ENCODE peak calls at places on chromosomes 2 and 18, in eight cellular contexts. D is endodermal cell; E is substantia nigra; M is body of pancreas; X is adrenal gland; F is HepG2; S is gastrocnemius medialis; R is effector memory CD4-positive, alpha-beta T cell. T is an unnamed sample.

GRCh38 chr18:74652392-74652988 is 54.8 kb downstream of the ZNF407 start:
- DNase-seq in R (no peak), M (no peak), E (no peak), S (no peak), X (no peak), F (peak), D (no peak), T (no peak)

GRCh38 chr2:56130463-56131070 is 53.2 kb upstream of the CCDC85A start:
- DNase-seq in D (peak), M (peak), X (peak), S (no peak), E (no peak), F (no peak), R (no peak), T (no peak)

GRCh38 chr18:31185551-31185950 is 22.9 kb upstream of the DSC1 start:
- DNase-seq in E (no peak), M (no peak), X (no peak), D (no peak), R (no peak), S (no peak), F (peak), T (no peak)

GRCh38 chr2:217880891-217881290 is 121.9 kb downstream of the TNS1 start:
- DNase-seq in S (no peak), M (no peak), D (no peak), F (no peak), X (no peak), E (no peak), R (no peak), T (no peak)

GRCh38 chr2:240935101-240935876 is 29.2 kb downstream of the CROCC2 start:
- DNase-seq in F (no peak), E (no peak), M (peak), S (peak), D (peak), R (no peak), X (peak), T (no peak)

GRCh38 chr2:95372216-95372829 is 30.2 kb upstream of the FAHD2A start:
- DNase-seq in S (no peak), R (no peak), E (no peak), M (no peak), X (no peak), D (peak), F (no peak), T (no peak)

GRCh38 chr2:47486858-47487497 is 84.0 kb downstream of the MSH2 start:
- DNase-seq in R (no peak), M (no peak), E (no peak), D (no peak), S (no peak), F (no peak), X (no peak), T (no peak)

GRCh38 chr2:15730545-15731212 is 139.0 kb downstream of the DDX1 start:
- DNase-seq in R (no peak), X (peak), E (peak), S (peak), D (peak), F (peak), M (peak), T (peak)

GRCh38 chr18:57859314-57859713 is 56.2 kb upstream of the ATP8B1 start:
- DNase-seq in S (no peak), F (peak), X (peak), E (no peak), M (peak), D (peak), R (no peak), T (no peak)

GRCh38 chr2:229342376-229342775 is 71.3 kb upstream of the PID1 start:
- DNase-seq in D (peak), E (no peak), F (peak), M (peak), S (no peak), X (peak), R (no peak), T (no peak)

GRCh38 chr2:157182204-157182709 is 75.2 kb upstream of the GALNT5 start:
- DNase-seq in D (no peak), X (no peak), F (no peak), E (no peak), R (no peak), M (no peak), S (no peak), T (no peak)

GRCh38 chr2:31319391-31320175 is 85.6 kb downstream of the EHD3 start:
- DNase-seq in X (peak), R (no peak), F (no peak), M (peak), D (no peak), E (no peak), S (peak), T (no peak)

GRCh38 chr18:26650310-26651285 is 102.2 kb upstream of the KCTD1 start:
- DNase-seq in D (peak), X (no peak), F (no peak), M (no peak), R (no peak), S (no peak), E (no peak), T (peak)

GRCh38 chr18:21949326-21950015 is 208.9 kb downstream of the MIB1 start:
- DNase-seq in M (no peak), F (no peak), R (no peak), E (no peak), S (no peak), X (no peak), D (no peak), T (no peak)

GRCh38 chr2:161956751-161957150 is 117.3 kb downstream of the DPP4 start:
- DNase-seq in R (no peak), X (no peak), M (no peak), S (no peak), E (no peak), D (no peak), F (no peak), T (no peak)

GRCh38 chr18:21741511-21742322 is 1.1 kb downstream of the MIB1 start:
- DNase-seq in M (peak), X (peak), D (peak), S (peak), F (no peak), E (peak), R (no peak), T (peak)

GRCh38 chr2:3386448-3386958 is 7.0 kb downstream of the TRAPPC12 start:
- DNase-seq in R (no peak), S (no peak), M (no peak), D (no peak), E (no peak), F (no peak), X (no peak), T (no peak)

GRCh38 chr18:29157057-29157780 is 980.3 kb upstream of the CDH2 start:
- DNase-seq in E (no peak), R (no peak), F (no peak), D (no peak), X (no peak), S (no peak), M (no peak), T (no peak)

GRCh38 chr2:149080104-149080503 is 41.6 kb downstream of the LYPD6B start:
- DNase-seq in X (no peak), S (no peak), E (no peak), R (no peak), D (no peak), F (no peak), M (no peak), T (no peak)

GRCh38 chr2:207166349-207167128 is 791 bp upstream of the KLF7 start:
- DNase-seq in D (peak), X (peak), E (peak), R (peak), M (peak), F (peak), S (peak), T (peak)

GRCh38 chr2:215828528-215829184 is 184.7 kb downstream of the MREG start:
- DNase-seq in F (peak), R (peak), D (peak), S (peak), E (no peak), X (peak), M (peak), T (no peak)

GRCh38 chr2:40434638-40435296 is 17.1 kb downstream of the SLC8A1 start:
- DNase-seq in R (no peak), F (no peak), X (peak), M (no peak), D (no peak), S (no peak), E (no peak), T (no peak)

GRCh38 chr2:67057901-67058703 is 339.0 kb upstream of the ETAA1 start:
- DNase-seq in E (no peak), R (no peak), D (no peak), X (peak), F (peak), M (peak), S (no peak), T (no peak)

GRCh38 chr18:40962784-40963183 is 992.2 kb upstream of the PIK3C3 start:
- DNase-seq in D (no peak), E (no peak), M (no peak), F (no peak), S (no peak), R (no peak), X (no peak), T (no peak)

GRCh38 chr2:138522556-138522955 is 21.0 kb downstream of the SPOPL start:
- DNase-seq in D (no peak), X (no peak), E (no peak), F (no peak), M (no peak), R (no peak), S (no peak), T (no peak)

GRCh38 chr2:239313251-239313650 is 87.6 kb downstream of the HDAC4 start:
- DNase-seq in D (peak), X (peak), R (no peak), S (peak), E (no peak), F (no peak), M (no peak), T (no peak)

GRCh38 chr2:162490052-162490717 is 146.3 kb downstream of the GCA start:
- DNase-seq in R (no peak), E (no peak), X (no peak), S (no peak), F (peak), D (no peak), M (no peak), T (no peak)

GRCh38 chr18:44758821-44759624 is 78.3 kb downstream of the SETBP1 start:
- DNase-seq in F (no peak), M (no peak), X (no peak), S (no peak), E (no peak), R (no peak), D (no peak), T (no peak)

GRCh38 chr2:224778474-224778877 is 62.3 kb upstream of the CCDC195 start:
- DNase-seq in F (peak), D (peak), X (peak), E (no peak), M (peak), R (peak), S (peak), T (no peak)

GRCh38 chr2:10407841-10408648 is 40.1 kb downstream of the ODC1 start:
- DNase-seq in F (peak), M (peak), X (peak), E (no peak), S (peak), R (peak), D (peak), T (peak)

GRCh38 chr18:26133652-26134051 is at the start of gene PSMA8:
- DNase-seq in R (peak), F (no peak), X (peak), D (peak), M (peak), S (no peak), E (no peak), T (no peak)

DNA sequence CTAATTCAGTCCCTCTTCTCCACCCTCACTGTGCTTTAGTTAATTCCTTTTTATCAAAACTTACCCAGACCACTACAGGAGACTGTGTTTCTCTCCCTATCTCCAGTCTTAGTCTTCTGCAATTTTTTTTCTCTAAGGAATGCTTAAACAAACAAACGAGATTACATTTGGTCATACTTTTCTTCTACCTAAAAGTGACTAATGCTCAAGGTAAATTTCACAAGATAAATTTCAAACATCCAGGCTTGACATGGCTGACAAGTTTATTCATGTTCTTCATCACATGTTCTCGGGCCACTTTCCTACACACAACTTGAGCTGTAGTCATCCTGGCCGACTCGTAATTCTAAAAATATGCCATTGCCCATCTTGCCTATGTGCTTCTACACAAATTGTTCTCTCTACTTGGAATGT is 23.2 kb upstream of the ACSL3 start:
- DNase-seq in F (peak), R (no peak), D (no peak), X (no peak), E (no peak), M (no peak), S (no peak), T (no peak)
- H3K27ac ChIP-seq in F (no peak), R (no peak), D (no peak), X (no peak), E (no peak), M (no peak), S (no peak), T (no peak)

GRCh38 chr2:202508686-202509085 is 126.1 kb upstream of the FAM117B start:
- DNase-seq in E (no peak), X (no peak), S (no peak), R (no peak), F (no peak), M (no peak), D (no peak), T (no peak)
- H3K27ac ChIP-seq in E (no peak), X (no peak), S (no peak), R (no peak), F (no peak), M (no peak), D (no peak), T (no peak)

DNA sequence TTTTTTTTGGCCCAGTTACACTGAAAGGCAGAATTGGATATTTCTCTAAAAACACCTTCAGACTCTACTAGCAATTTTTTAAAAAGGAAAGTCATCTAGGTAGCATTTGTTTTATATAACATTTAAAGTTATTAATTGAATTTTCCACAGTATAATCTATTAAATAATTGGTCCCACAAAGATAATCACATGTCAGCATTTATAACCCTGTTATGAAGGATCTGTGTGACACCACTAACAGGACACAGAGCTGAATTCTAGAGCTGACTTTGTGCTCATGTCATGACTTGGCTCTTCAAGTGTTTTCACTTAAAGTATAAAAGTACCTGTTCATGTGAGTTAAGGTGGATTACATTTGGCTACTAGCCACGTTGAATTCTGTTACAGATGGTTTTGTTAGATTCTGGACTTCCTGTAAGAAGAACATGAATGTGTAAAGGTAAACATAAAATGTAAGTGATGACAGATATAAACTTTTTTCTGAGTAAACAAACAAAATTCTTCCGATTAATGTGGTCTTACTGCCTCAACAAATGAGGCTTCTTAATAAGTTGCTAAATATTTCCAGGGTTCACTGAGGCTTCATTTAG is 69.1 kb upstream of the PROKR1 start:
- DNase-seq in S (no peak), R (no peak), D (no peak), X (no peak), M (no peak), E (no peak), F (no peak), T (no peak)
- H3K27ac ChIP-seq in S (no peak), R (no peak), D (no peak), X (no peak), M (no peak), E (no peak), F (no peak), T (no peak)

GRCh38 chr2:784753-785152 is 107.5 kb upstream of the TMEM18 start:
- DNase-seq in S (no peak), E (no peak), X (no peak), F (no peak), R (no peak), D (no peak), M (no peak), T (no peak)

GRCh38 chr2:792687-793086 is 115.5 kb upstream of the TMEM18 start:
- DNase-seq in R (no peak), M (no peak), S (no peak), D (no peak), X (no peak), F (no peak), E (no peak), T (no peak)

GRCh38 chr2:790634-791245 is 113.5 kb upstream of the TMEM18 start:
- DNase-seq in M (no peak), X (no peak), F (no peak), S (no peak), R (no peak), D (no peak), E (no peak), T (no peak)

GRCh38 chr2:790081-790480 is 112.9 kb upstream of the TMEM18 start:
- DNase-seq in D (no peak), R (no peak), F (no peak), X (no peak), E (no peak), S (no peak), M (no peak), T (no peak)

GRCh38 chr2:788227-789032 is 111.2 kb upstream of the TMEM18 start:
- DNase-seq in R (no peak), D (no peak), M (no peak), F (no peak), X (no peak), E (no peak), S (no peak), T (no peak)
- H3K27ac ChIP-seq in R (no peak), D (no peak), M (no peak), F (no peak), X (no peak), E (no peak), S (no peak), T (no peak)

GRCh38 chr2:158973111-158973510 is 4.7 kb downstream of the TANC1 start:
- DNase-seq in M (no peak), E (no peak), S (no peak), F (no peak), D (no peak), R (no peak), X (no peak), T (no peak)
- H3K27ac ChIP-seq in M (no peak), E (no peak), S (no peak), F (no peak), D (no peak), R (no peak), X (no peak), T (no peak)

DNA sequence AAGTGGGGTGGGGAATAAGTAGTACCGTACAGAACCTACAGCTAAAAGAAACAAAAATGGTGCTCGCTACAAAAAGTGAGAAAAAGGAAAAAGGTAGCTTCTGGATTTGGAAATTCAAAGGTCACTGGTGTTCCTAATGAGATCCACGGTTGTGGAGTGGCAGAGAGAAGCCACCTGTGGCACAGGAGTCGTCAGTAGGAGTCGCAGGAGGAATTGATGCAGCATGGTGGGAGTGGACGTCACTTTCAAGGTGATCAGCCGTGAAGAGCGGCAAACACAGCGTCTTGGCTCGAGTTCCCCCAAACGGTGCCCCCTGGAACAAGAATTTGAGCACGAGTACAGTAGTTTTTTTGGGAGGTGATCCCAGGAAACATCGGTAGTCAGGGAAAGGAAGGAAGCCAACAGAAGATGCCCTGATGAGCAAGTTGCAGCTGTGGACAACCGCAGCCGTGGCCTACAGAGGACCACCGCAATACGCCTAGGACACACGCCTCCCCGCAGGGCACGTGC is 1.4 kb upstream of the TTL start:
- DNase-seq in R (no peak), E (no peak), S (no peak), M (peak), X (no peak), D (no peak), F (peak), T (no peak)
- H3K27ac ChIP-seq in R (peak), E (peak), S (peak), M (no peak), X (peak), D (no peak), F (no peak), T (no peak)

DNA sequence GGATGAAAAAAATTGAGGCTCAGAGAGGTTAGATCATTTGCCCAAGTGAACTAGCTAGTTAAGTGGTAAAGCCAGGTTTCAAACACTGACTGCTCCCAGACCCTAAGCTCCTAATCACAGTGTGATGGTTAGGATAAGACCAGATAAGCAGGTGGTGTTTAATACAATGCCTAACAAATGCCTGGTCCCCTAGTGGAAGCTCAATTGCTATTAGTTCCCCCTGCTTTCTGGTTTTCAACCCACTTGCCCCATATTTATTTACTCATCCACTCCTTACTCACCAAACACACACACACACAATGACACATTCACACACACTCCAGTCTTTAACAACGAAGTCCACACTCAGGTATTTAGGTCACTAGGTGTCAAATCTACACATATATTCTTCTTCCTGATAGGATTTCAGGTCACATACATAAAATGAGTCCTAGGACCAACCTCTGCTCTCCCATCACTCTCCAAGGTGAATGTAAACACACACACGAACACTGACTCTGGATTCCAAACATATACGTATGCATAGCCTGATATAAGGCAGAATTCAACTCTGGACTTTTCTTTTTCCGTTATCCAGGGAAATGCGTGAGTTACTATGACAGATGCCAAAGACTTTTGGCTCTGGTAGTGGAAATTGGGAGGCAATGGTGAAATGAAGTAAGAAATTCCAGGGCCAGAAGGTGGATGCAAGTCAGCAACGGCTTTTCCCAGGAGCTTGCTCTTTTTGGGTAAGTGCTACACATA is 73.6 kb upstream of the TSPYL6 start:
- DNase-seq in F (peak), E (no peak), M (no peak), D (no peak), R (no peak), S (no peak), X (no peak), T (no peak)
- H3K27ac ChIP-seq in F (peak), E (peak), M (peak), D (no peak), R (no peak), S (peak), X (peak), T (peak)